ENCODE peak calls at places on chromosomes 4 and X, in four cellular contexts. F is ovary, D is fibroblast of mammary gland, S is GM10248. H is an unnamed sample.

GRCh38 chrX:131955099-131955777 is 67.9 kb upstream of the STK26 start:
- DNase-seq in F (no peak), D (no peak), S (no peak), H (no peak)

GRCh38 chr4:185421366-185422124 is 4.2 kb downstream of the UFSP2 start:
- DNase-seq in F (no peak), D (peak; percentile 83), S (no peak), H (no peak)

GRCh38 chrX:2875798-2876399 is 47.2 kb downstream of the GYG2 start:
- DNase-seq in F (no peak), D (peak; percentile 19), S (no peak), H (no peak)

GRCh38 chrX:123422875-123423274 is 238.8 kb downstream of the GRIA3 start:
- DNase-seq in F (peak; percentile 11), D (peak; percentile 59), S (no peak), H (no peak)

GRCh38 chr4:5774416-5775056 is 63.5 kb downstream of the EVC start:
- DNase-seq in F (no peak), D (no peak), S (no peak), H (peak; percentile 30)

GRCh38 chr4:48131736-48132135 is 2.3 kb downstream of the TXK start:
- DNase-seq in F (no peak), D (no peak), S (no peak), H (no peak)

GRCh38 chr4:131526686-131527085 is 1622.4 kb upstream of the PCDH10 start:
- DNase-seq in F (no peak), D (no peak), S (no peak), H (no peak)

GRCh38 chrX:20139966-20140365 is 1.7 kb downstream of the EIF1AX start:
- DNase-seq in F (no peak), D (peak; percentile 90), S (no peak), H (no peak)

GRCh38 chr4:151409470-151410313 is 716 bp downstream of the FHIP1A start:
- DNase-seq in F (peak; percentile 19), D (peak; percentile 12), S (no peak), H (no peak)

GRCh38 chr4:90120037-90120436 is 7.2 kb upstream of the CCSER1 start:
- DNase-seq in F (no peak), D (no peak), S (no peak), H (no peak)
- TF ChIP-seq CTCF in F (no peak), D (no peak), S (peak; percentile 25), H (no peak)

DNA sequence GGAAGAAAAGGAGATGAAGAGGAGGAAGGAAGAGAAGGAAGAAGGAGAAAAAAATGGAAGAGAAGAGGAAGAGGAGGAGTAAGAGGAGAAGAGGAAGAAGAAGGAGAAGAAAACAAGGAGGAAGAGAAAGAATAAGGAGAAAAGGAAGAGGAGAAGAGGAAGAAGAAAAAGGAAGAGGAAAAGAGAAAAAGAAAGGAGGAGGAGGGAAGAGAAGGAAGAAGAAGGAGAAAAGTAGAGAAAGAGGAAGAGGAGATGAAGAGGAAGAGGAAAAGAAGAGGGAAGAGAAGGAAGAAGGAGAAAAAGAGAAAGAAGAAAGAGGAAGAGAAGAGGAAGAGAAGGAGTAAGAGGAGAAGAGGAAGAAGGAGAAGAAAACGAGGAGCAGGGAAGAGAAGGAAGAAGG is 11.8 kb upstream of the LEF1 start:
- DNase-seq in F (no peak), D (no peak), S (no peak), H (no peak)
- TF ChIP-seq CTCF in F (no peak), D (no peak), S (no peak), H (no peak)

GRCh38 chrX:25523574-25523973 is 507.8 kb upstream of the ARX start:
- DNase-seq in F (no peak), D (peak; percentile 26), S (peak; percentile 9), H (no peak)
- TF ChIP-seq CTCF in F (no peak), D (peak; percentile 19), S (no peak), H (peak; percentile 52)

GRCh38 chr4:26150948-26151347 is 169.9 kb upstream of the RBPJ start:
- DNase-seq in F (no peak), D (peak; percentile 79), S (no peak), H (no peak)
- TF ChIP-seq CTCF in F (no peak), D (peak; percentile 27), S (no peak), H (no peak)

GRCh38 chr4:83110970-83111369 is 3.6 kb downstream of the PLAC8 start:
- DNase-seq in F (no peak), D (no peak), S (no peak), H (no peak)
- TF ChIP-seq CTCF in F (no peak), D (no peak), S (no peak), H (no peak)

GRCh38 chrX:13750204-13750603 is 15.7 kb downstream of the OFD1 start:
- DNase-seq in F (no peak), D (peak; percentile 64), S (peak; percentile 29), H (no peak)
- TF ChIP-seq CTCF in F (no peak), D (peak; percentile 72), S (peak; percentile 45), H (peak; percentile 65)

GRCh38 chr4:179521937-179522336 is 2079.7 kb upstream of the AGA start:
- DNase-seq in F (no peak), D (no peak), S (no peak), H (no peak)
- TF ChIP-seq CTCF in F (no peak), D (no peak), S (no peak), H (no peak)

GRCh38 chr4:77862478-77863216 is at the start of gene MRPL1:
- DNase-seq in F (peak; percentile 82), D (peak; percentile 96), S (peak; percentile 80), H (peak; percentile 95)
- TF ChIP-seq CTCF in F (no peak), D (no peak), S (peak; percentile 24), H (peak; percentile 10)

H was measured in osteocyte.